ENCODE peak calls at places on chromosomes 3 and 15, in eight cellular contexts. M, H, N, G, A, K, X and B are unnamed samples.

GRCh38 chr3:168628549-168628948 is 532.8 kb upstream of the GOLIM4 start:
- DNase-seq in N (no peak), M (no peak), X (no peak), K (no peak), A (no peak), G (no peak), H (no peak), B (no peak)

GRCh38 chr3:24185738-24186384 is 240.8 kb downstream of the NR1D2 start:
- DNase-seq in A (peak), H (peak), M (peak), N (peak), K (peak), G (no peak), X (peak), B (peak)

GRCh38 chr3:45199837-45200648 is 26.0 kb downstream of the TMEM158 start:
- DNase-seq in M (peak), G (no peak), N (peak), A (no peak), H (no peak), X (peak), K (peak), B (peak)

GRCh38 chr3:18370672-18371071 is 54.5 kb downstream of the SATB1 start:
- DNase-seq in N (no peak), K (no peak), M (no peak), A (no peak), X (no peak), H (no peak), G (no peak), B (no peak)

GRCh38 chr3:190024912-190025311 is 95.8 kb downstream of the P3H2 start:
- DNase-seq in A (no peak), H (no peak), X (peak), G (no peak), N (no peak), M (peak), K (peak), B (no peak)

GRCh38 chr3:197137741-197138140 is 108.1 kb upstream of the MELTF start:
- DNase-seq in H (no peak), G (no peak), A (no peak), M (no peak), N (no peak), X (no peak), K (no peak), B (no peak)

GRCh38 chr3:141945726-141946125 is 69.3 kb downstream of the ATP1B3 start:
- DNase-seq in H (no peak), N (no peak), A (no peak), K (no peak), G (no peak), M (no peak), X (no peak), B (no peak)

GRCh38 chr15:58504674-58505234 is 73.0 kb downstream of the LIPC start:
- DNase-seq in N (no peak), A (no peak), M (no peak), G (no peak), X (no peak), K (no peak), H (peak), B (no peak)

GRCh38 chr15:95596487-95596886 is 734.0 kb upstream of the NR2F2 start:
- DNase-seq in N (no peak), H (no peak), K (no peak), A (no peak), X (no peak), M (no peak), G (peak), B (no peak)

DNA sequence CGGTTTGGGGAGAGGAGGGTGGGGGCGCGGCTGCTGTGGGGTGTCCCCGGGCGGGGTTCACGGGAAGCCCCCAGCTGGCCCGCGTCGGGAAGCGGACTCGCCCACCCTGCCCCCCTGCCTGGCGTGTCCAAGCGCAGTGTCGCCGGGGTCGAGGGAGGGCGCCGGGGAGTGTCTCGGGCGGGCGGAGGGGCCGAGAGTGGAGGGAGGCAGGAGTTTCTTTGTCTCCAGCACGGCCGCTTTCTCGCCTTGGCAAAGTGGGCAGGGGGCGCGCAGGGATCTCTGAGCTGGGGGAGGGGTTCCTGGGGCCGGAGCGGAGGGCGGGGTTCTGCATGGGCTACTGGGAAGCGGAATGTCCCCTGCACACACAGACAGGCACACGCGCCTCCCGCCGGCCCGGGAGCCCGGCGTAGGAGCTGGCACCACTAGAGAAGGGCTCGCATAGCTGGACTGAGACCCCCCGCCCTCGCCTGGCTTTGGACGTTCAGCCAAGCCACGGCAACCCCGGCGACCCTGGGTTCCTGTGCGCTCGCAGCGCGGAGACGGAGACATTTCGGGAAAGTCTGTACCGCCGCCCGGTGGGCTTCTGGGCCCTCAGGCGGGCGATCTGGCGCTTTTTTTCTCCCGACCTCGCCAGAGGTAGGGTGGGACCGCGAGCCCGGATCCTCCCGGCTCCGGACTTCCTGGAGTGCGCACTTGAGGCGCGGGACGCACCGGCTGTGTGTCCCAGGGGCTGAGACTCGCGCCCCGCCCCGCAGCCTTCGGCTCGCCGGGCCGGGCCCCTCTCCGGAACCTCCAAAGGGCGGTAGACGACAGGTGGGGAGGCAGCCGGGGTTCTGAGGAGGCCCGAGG is 870 bp downstream of the ST8SIA2 start:
- DNase-seq in K (no peak), N (no peak), M (no peak), G (no peak), A (peak), H (peak), X (no peak), B (no peak)
- H3K4me3 ChIP-seq in K (no peak), N (no peak), M (peak), G (no peak), A (no peak), H (peak), X (no peak), B (no peak)

DNA sequence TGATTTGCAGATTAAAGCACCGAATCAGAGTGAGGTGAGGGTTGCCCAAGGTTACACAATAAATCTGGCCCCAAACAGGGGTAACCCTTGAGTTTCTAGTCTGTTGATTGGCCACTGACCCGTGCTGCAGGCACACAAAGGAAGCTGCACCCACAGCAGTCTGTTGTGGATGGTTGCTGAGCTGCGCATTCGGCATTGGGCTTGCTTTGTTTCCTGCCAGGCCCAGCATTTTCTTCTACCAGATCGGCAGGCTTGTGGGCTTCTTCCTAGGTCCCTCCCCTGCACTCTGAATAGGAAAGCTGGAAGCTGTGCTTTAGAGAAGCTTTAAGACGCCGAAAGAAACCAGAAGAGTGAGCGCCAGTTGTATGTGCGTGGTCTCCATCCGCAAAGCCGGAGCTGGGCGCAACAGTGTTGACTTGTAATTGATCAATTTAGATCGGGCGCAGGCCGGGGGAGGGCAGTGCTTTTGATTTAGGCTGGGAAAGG is 12.1 kb downstream of the B3GNT5 start:
- DNase-seq in A (no peak), X (no peak), H (no peak), K (no peak), M (peak), G (no peak), N (peak), B (no peak)
- H3K9ac ChIP-seq in A (no peak), X (no peak), H (no peak), K (peak), M (peak), G (no peak), N (no peak), B (no peak)

GRCh38 chr3:27680517-27681246 is 41.4 kb downstream of the EOMES start:
- DNase-seq in K (peak), H (no peak), A (no peak), X (no peak), M (peak), N (no peak), G (no peak), B (no peak)
- H3K4me3 ChIP-seq in K (no peak), H (no peak), A (no peak), X (no peak), M (no peak), N (no peak), G (no peak), B (no peak)

DNA sequence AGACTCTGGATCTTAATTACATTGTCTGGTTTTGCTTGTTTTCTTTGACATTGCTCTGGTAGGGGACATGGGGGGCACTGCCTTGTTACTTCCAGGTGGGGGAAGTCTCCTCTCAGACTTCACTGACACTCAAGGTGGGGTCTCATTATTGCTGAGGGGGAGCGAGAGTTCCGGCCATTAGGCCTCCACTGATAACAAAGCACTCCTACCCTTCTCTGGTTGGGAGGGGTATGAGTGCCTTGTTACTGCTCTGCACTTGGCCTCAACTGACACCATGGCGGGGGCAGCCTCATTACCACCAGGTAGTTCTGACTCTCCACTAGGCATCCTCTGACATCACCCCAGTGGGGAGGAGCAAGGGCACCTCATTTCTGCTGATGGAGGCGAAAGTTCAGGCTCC is 25.7 kb downstream of the SH3GL3 start:
- DNase-seq in K (no peak), X (no peak), H (no peak), M (no peak), N (no peak), G (no peak), A (no peak), B (no peak)
- H3K9ac ChIP-seq in K (no peak), X (no peak), H (no peak), M (no peak), N (no peak), G (no peak), A (no peak), B (no peak)

GRCh38 chr15:38535451-38536200 is 29.0 kb downstream of the RASGRP1 start:
- DNase-seq in A (no peak), N (no peak), G (no peak), M (peak), H (no peak), K (no peak), X (peak), B (no peak)
- H3K4me3 ChIP-seq in A (no peak), N (no peak), G (no peak), M (no peak), H (no peak), K (no peak), X (no peak), B (no peak)

DNA sequence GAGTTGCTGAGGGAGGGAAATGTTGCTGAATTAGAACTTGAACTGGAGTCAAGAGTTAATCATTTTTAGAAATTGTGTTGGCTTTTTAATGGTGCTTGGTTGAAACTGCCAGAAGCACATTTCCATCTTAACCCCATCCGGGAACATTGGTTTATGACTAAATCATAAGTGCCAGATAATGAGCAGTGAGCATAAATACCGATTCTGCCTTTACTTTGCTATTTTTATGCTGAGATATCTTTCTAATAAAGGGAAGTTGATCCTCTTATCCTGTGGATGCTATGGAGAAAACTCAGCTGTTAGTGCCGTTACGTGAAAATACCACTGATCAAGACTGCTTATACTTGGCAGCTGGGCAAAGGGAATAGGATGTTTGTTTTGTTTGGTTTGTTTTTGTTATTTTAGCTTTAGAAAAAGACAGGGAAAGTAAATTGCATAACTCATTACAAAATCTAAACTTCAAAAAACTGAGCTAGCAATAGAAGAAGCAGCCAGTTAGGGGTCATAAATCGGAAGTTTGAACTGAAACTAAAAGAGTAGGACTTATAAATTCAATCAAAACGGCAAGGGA is 813.1 kb downstream of the NAALADL2 start:
- DNase-seq in M (no peak), K (peak), A (peak), N (peak), G (no peak), H (no peak), X (peak), B (no peak)
- H3K9ac ChIP-seq in M (no peak), K (no peak), A (no peak), N (no peak), G (no peak), H (no peak), X (peak), B (no peak)

DNA sequence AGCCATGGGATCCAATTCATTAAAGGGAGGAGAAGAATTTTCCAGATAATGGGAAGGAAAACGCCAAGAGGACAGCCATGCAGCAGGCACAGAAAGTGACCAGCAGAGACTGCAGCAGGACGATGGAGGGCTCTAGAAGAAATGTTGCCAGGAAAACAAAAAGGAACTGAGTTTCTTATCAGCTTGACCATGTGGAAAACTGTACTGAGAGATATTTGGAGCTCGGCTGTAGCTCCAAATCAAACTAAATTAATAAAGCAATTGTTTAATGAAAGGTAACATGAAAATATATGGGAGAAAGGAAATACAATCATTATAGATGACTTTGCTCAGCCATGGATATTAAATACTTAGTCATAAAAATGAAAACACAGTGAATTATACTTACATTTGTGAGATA is 63.7 kb downstream of the SSR3 start:
- DNase-seq in M (no peak), N (no peak), H (no peak), A (no peak), X (no peak), K (no peak), G (no peak), B (no peak)
- H3K4me3 ChIP-seq in M (no peak), N (no peak), H (no peak), A (no peak), X (no peak), K (no peak), G (no peak), B (no peak)

GRCh38 chr3:98961161-98962155 is 60.0 kb upstream of the DCBLD2 start:
- DNase-seq in X (peak), A (no peak), K (peak), N (peak), G (no peak), H (no peak), M (peak), B (no peak)

GRCh38 chr3:98962189-98962930 is 60.9 kb upstream of the DCBLD2 start:
- DNase-seq in A (no peak), K (peak), X (peak), N (peak), G (no peak), H (no peak), M (peak), B (no peak)

GRCh38 chr3:98966434-98966833 is 64.9 kb upstream of the DCBLD2 start:
- DNase-seq in K (peak), G (no peak), N (no peak), M (no peak), A (no peak), H (no peak), X (no peak), B (no peak)

GRCh38 chr3:98964784-98965183 is 63.3 kb upstream of the DCBLD2 start:
- DNase-seq in G (no peak), X (no peak), K (no peak), A (peak), M (no peak), N (no peak), H (no peak), B (no peak)

GRCh38 chr3:98962951-98963350 is 61.5 kb upstream of the DCBLD2 start:
- DNase-seq in X (peak), K (peak), G (no peak), M (peak), A (no peak), N (peak), H (no peak), B (no peak)
- H3K9ac ChIP-seq in X (no peak), K (peak), G (no peak), M (peak), A (peak), N (no peak), H (no peak), B (no peak)

DNA sequence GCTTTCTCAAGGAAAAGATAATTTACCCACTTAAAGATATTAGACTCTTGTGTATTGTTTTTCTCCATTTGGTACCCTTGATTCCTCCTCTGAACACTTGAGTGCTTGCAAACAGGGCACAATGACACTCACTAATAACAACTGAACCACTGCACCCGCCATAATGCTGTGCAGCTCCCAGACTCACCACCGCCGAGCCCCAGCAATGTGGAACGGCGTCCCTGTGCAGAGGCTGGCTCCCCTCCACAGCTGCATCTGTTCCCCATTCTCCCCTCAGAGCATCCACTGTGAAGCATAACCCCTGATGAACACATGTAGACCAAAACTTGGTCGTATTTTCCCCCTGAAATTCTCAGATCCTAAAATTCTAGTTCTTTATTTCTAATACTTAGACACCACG is 276.2 kb upstream of the PLSCR5 start:
- DNase-seq in K (no peak), X (no peak), G (no peak), N (no peak), M (no peak), H (no peak), A (no peak), B (no peak)
- H3K4me3 ChIP-seq in K (no peak), X (no peak), G (no peak), N (no peak), M (no peak), H (no peak), A (no peak), B (no peak)

GRCh38 chr3:135966349-135966695 is 794 bp downstream of the PPP2R3A start:
- DNase-seq in K (no peak), X (no peak), A (no peak), H (no peak), N (peak), M (no peak), G (no peak), B (no peak)
- H3K9ac ChIP-seq in K (peak), X (peak), A (peak), H (peak), N (peak), M (peak), G (peak), B (no peak)